ENCODE peak calls at places on chromosomes 2 and 18, in nine cellular contexts. D is right lobe of liver, C is IMR-90, B is upper lobe of left lung, M is HCT116, H is body of pancreas, I is stomach, Z is heart left ventricle, N is A549. U is an unnamed sample.

GRCh38 chr2:121234791-121235190 is 50.2 kb downstream of the TFCP2L1 start:
- DNase-seq in D (peak), C (no peak), B (no peak), M (no peak), H (no peak), I (no peak), Z (no peak), N (no peak), U (no peak)

GRCh38 chr2:28821295-28821958 is 10.8 kb downstream of the SPDYA start:
- DNase-seq in D (no peak), C (peak), B (peak), M (peak), H (peak), I (peak), Z (no peak), N (peak), U (peak)

GRCh38 chr2:113273031-113273551 is 5.6 kb downstream of the PAX8 start:
- DNase-seq in D (no peak), C (peak), B (no peak), M (no peak), H (no peak), I (peak), Z (no peak), N (peak), U (no peak)

GRCh38 chr2:178241852-178242551 is 47.7 kb downstream of the OSBPL6 start:
- DNase-seq in D (no peak), C (peak), B (peak), M (peak), H (peak), I (peak), Z (peak), N (peak), U (no peak)

GRCh38 chr2:112889976-112890375 is 21.0 kb upstream of the IL37 start:
- DNase-seq in D (no peak), C (no peak), B (no peak), M (no peak), H (no peak), I (no peak), Z (no peak), N (no peak), U (no peak)

GRCh38 chr2:37090019-37090477 is 5.7 kb downstream of the GPATCH11 start:
- DNase-seq in D (no peak), C (no peak), B (no peak), M (no peak), H (no peak), I (no peak), Z (no peak), N (no peak), U (no peak)

GRCh38 chr18:5294618-5295230 is 802 bp downstream of the ZBTB14 start:
- DNase-seq in D (peak), C (peak), B (peak), M (no peak), H (peak), I (peak), Z (peak), N (peak), U (peak)

GRCh38 chr2:62660582-62661262 is 44.8 kb upstream of the EHBP1 start:
- DNase-seq in D (no peak), C (peak), B (no peak), M (no peak), H (no peak), I (no peak), Z (no peak), N (no peak), U (no peak)

GRCh38 chr2:17901246-17901645 is 22.8 kb downstream of the KCNS3 start:
- DNase-seq in D (no peak), C (no peak), B (no peak), M (no peak), H (no peak), I (no peak), Z (peak), N (peak), U (no peak)

GRCh38 chr2:68352651-68353386 is 12.3 kb upstream of the PLEK start:
- DNase-seq in D (no peak), C (no peak), B (no peak), M (no peak), H (no peak), I (no peak), Z (no peak), N (no peak), U (no peak)

GRCh38 chr18:38909972-38910371 is 1344.4 kb upstream of the CELF4 start:
- DNase-seq in D (no peak), C (no peak), B (no peak), M (no peak), H (no peak), I (no peak), Z (no peak), N (no peak), U (no peak)

GRCh38 chr2:56288863-56289580 is 105.2 kb downstream of the CCDC85A start:
- DNase-seq in D (no peak), C (no peak), B (no peak), M (no peak), H (no peak), I (no peak), Z (no peak), N (no peak), U (no peak)

GRCh38 chr2:229342376-229342775 is 71.3 kb upstream of the PID1 start:
- DNase-seq in D (peak), C (no peak), B (peak), M (peak), H (peak), I (peak), Z (peak), N (peak), U (no peak)

GRCh38 chr2:236264256-236264655 is at the start of gene ASB18:
- DNase-seq in D (no peak), C (no peak), B (no peak), M (no peak), H (no peak), I (no peak), Z (peak), N (no peak), U (no peak)

GRCh38 chr2:239035361-239035814 is 187.5 kb downstream of the TWIST2 start:
- DNase-seq in D (peak), C (no peak), B (peak), M (peak), H (peak), I (peak), Z (peak), N (no peak), U (no peak)

DNA sequence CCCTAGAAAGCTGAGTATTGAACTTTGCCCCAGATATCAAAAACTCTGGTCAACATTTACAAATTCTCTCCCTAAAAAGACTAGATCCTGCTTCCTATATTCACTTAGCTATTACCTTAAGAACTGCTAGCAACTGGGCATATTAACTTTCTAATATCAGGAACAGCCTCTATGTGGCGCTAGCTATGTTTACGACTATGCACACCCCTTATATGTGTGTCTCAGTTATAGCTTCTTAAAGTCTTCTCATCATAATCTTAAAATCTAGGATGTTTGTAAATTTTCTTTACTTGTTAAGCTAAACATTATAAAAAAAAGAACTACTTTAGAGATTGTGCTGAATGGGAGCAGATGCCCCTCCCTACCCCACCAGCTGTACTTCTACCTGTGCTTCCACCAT is 1.7 kb upstream of the STAMBP start:
- DNase-seq in D (no peak), C (peak), B (no peak), M (no peak), H (no peak), I (no peak), Z (no peak), N (peak), U (no peak)
- TF ChIP-seq CTCF in D (peak), C (peak), B (no peak), M (peak), H (peak), I (no peak), Z (peak), N (peak), U (no peak)

GRCh38 chr2:169360984-169361705 is 1.2 kb downstream of the LRP2 start:
- DNase-seq in D (no peak), C (no peak), B (no peak), M (no peak), H (no peak), I (no peak), Z (no peak), N (no peak), U (no peak)

GRCh38 chr2:169363570-169364150 is 1.3 kb upstream of the LRP2 start:
- DNase-seq in D (peak), C (no peak), B (peak), M (no peak), H (peak), I (no peak), Z (peak), N (peak), U (no peak)

GRCh38 chr2:169362346-169363026 is at the start of gene LRP2:
- DNase-seq in D (peak), C (no peak), B (peak), M (no peak), H (no peak), I (no peak), Z (no peak), N (peak), U (no peak)

GRCh38 chr2:169361706-169362345 is 508 bp downstream of the LRP2 start:
- DNase-seq in D (peak), C (no peak), B (peak), M (no peak), H (peak), I (no peak), Z (no peak), N (peak), U (no peak)

DNA sequence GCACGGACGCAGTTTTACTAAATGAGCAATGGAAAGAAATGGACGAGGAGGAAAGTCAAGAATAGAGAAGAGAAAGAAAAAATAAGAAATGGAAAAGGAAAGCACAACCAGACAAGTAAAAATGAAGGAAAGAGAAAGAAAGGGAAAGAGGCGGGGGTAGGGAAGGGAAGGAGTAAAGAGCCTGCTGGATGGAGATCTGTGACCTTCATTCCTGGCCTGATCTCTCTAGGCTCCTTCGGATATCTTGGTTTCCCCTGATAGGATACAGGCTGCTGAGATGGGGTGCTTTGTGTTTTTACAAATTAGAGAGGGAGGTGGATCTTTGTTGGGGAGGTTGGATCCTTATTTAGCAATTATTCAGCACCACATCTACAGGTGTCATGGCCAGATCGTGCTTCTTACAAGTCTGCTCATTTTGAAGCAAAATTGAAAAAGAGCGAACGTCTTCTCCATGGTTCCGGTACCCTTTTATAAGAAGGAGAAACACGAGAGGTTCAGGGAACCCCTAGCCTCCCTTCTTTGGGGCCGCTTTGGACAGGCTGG is 764 bp upstream of the LRP2 start:
- DNase-seq in D (no peak), C (no peak), B (no peak), M (no peak), H (no peak), I (no peak), Z (no peak), N (peak), U (no peak)
- H3K4me3 ChIP-seq in D (peak), C (peak), B (peak), M (peak), H (no peak), I (peak), Z (peak), N (peak), U (peak)

GRCh38 chr18:44066541-44066940 is 614.1 kb upstream of the SETBP1 start:
- DNase-seq in D (no peak), C (no peak), B (no peak), M (no peak), H (no peak), I (no peak), Z (no peak), N (no peak), U (no peak)
- TF ChIP-seq POLR2A in D (no peak), C (no peak), B (no peak), M (no peak), H (no peak), I (no peak), Z (no peak), N (no peak), U (no peak)

DNA sequence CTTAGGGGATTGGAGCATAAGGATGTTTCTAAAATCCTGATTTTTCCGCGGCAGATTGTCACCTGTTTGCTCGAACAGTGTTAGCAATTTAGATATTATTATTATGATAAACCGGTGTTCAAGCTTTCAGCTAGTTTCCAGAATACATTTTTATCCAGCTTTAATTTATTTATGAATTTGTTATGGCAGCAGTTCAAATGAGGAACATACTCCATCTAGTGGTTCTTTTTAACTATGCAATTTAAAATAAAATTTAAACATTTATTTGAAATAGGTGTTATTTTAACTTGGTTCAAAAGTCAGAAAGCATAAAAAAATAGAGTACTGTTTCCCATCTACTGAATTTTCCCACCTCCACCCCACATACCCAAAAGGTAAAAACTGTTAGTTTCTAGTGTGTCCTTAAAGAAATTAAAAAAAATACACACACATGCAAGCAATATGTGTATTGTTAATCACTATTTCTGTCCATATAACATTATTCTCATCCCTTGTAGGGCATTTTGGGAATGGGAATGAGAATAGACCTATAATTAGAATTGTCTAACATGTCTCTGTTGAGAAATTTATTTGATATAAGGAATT is 23.2 kb downstream of the ACOXL start:
- DNase-seq in D (no peak), C (peak), B (no peak), M (no peak), H (no peak), I (no peak), Z (no peak), N (no peak), U (no peak)
- TF ChIP-seq CTCF in D (peak), C (peak), B (peak), M (peak), H (peak), I (no peak), Z (peak), N (peak), U (no peak)

GRCh38 chr2:86037795-86038192 is 67.9 kb downstream of the POLR1A start:
- DNase-seq in D (no peak), C (no peak), B (peak), M (no peak), H (no peak), I (no peak), Z (no peak), N (no peak), U (peak)

GRCh38 chr2:86035371-86035882 is 70.3 kb downstream of the POLR1A start:
- DNase-seq in D (peak), C (no peak), B (no peak), M (no peak), H (no peak), I (no peak), Z (peak), N (no peak), U (no peak)

GRCh38 chr2:86037141-86037794 is 68.4 kb downstream of the POLR1A start:
- DNase-seq in D (no peak), C (peak), B (peak), M (no peak), H (peak), I (peak), Z (peak), N (no peak), U (peak)

GRCh38 chr2:86036790-86037138 is 68.9 kb downstream of the POLR1A start:
- DNase-seq in D (no peak), C (no peak), B (no peak), M (no peak), H (peak), I (no peak), Z (no peak), N (no peak), U (no peak)

GRCh38 chr2:86035883-86036789 is 69.5 kb downstream of the POLR1A start:
- DNase-seq in D (peak), C (peak), B (peak), M (no peak), H (peak), I (peak), Z (peak), N (no peak), U (peak)
- H3K4me3 ChIP-seq in D (no peak), C (no peak), B (no peak), M (no peak), H (no peak), I (no peak), Z (no peak), N (no peak), U (no peak)

U was measured in lower leg skin.